ENCODE peak calls at places on chromosomes 7 and 10, in nine cellular contexts. U is K562; R is neuronal stem cell; G is suprapubic skin; E is CD4-positive, CD25-positive, alpha-beta regulatory T cell; O is HepG2; N is CD8-positive, alpha-beta T cell; C is mesendoderm; I is HCT116. L is an unnamed sample. For H3K4me1, the result is how much of the 10 kb centered on the place peaks cover.

GRCh38 chr10:91410638-91411367 is 659 bp downstream of the HECTD2 start:
- DNase-seq in C (peak), O (no peak), R (no peak), I (no peak), E (no peak), U (peak), N (no peak), G (peak), L (peak)

GRCh38 chr10:124605856-124606812 is 138.0 kb downstream of the FAM53B start:
- DNase-seq in E (no peak), N (no peak), G (no peak), I (no peak), O (peak), C (no peak), U (no peak), R (no peak), L (no peak)

GRCh38 chr10:124267911-124268549 is 150.7 kb downstream of the OAT start:
- DNase-seq in R (no peak), I (no peak), U (no peak), G (no peak), E (no peak), N (no peak), O (no peak), C (no peak), L (no peak)

GRCh38 chr10:5971315-5971832 is 6.0 kb downstream of the IL15RA start:
- DNase-seq in R (no peak), N (no peak), U (peak), G (no peak), E (no peak), I (no peak), C (no peak), O (no peak), L (no peak)

GRCh38 chr7:25926009-25926408 is 226.0 kb upstream of the NFE2L3 start:
- DNase-seq in I (peak), C (peak), R (no peak), O (peak), U (no peak), G (no peak), N (no peak), E (no peak), L (no peak)

GRCh38 chr10:125661942-125662515 is 20.9 kb downstream of the TEX36 start:
- DNase-seq in G (no peak), C (peak), I (peak), N (no peak), U (peak), O (no peak), E (no peak), R (no peak), L (no peak)

GRCh38 chr10:34581871-34582532 is 233.1 kb downstream of the PARD3 start:
- DNase-seq in C (no peak), N (no peak), U (no peak), R (no peak), G (no peak), I (no peak), E (no peak), O (no peak), L (peak)

GRCh38 chr7:3991771-3992231 is 690.3 kb upstream of the FOXK1 start:
- DNase-seq in G (peak), C (no peak), N (no peak), U (no peak), R (no peak), I (no peak), O (no peak), E (no peak), L (no peak)

GRCh38 chr7:66537876-66538275 is 90.8 kb upstream of the KCTD7 start:
- DNase-seq in N (no peak), R (no peak), C (no peak), G (no peak), I (no peak), O (no peak), U (no peak), E (no peak), L (no peak)

GRCh38 chr7:101963693-101964092 is 146.3 kb downstream of the CUX1 start:
- DNase-seq in E (no peak), U (no peak), O (no peak), N (no peak), C (no peak), I (no peak), G (no peak), R (no peak), L (no peak)

GRCh38 chr7:43492906-43493305 is 90.0 kb upstream of the STK17A start:
- DNase-seq in C (no peak), I (no peak), R (no peak), E (no peak), U (no peak), O (no peak), G (no peak), N (no peak), L (no peak)

GRCh38 chr10:126191192-126191591 is 197.1 kb downstream of the ADAM12 start:
- DNase-seq in R (no peak), N (no peak), I (no peak), O (no peak), U (no peak), G (no peak), C (no peak), E (no peak), L (no peak)

GRCh38 chr10:115969591-115969990 is 303.4 kb downstream of the GFRA1 start:
- DNase-seq in E (no peak), R (no peak), U (no peak), O (no peak), I (no peak), C (no peak), G (no peak), N (no peak), L (no peak)

GRCh38 chr7:159031135-159031701 is 113.4 kb downstream of the VIPR2 start:
- DNase-seq in G (peak), O (no peak), R (no peak), N (peak), U (peak), C (peak), I (no peak), E (no peak), L (no peak)

GRCh38 chr10:132457328-132458070 is 60.5 kb downstream of the PWWP2B start:
- DNase-seq in I (no peak), C (no peak), N (peak), G (no peak), R (no peak), U (peak), E (no peak), O (no peak), L (no peak)

GRCh38 chr10:5862360-5862929 is 27.2 kb downstream of the ANKRD16 start:
- DNase-seq in R (no peak), I (no peak), E (no peak), O (peak), G (no peak), C (no peak), N (no peak), U (no peak), L (no peak)

GRCh38 chr10:100469756-100470155 is 6.9 kb downstream of the WNT8B start:
- DNase-seq in C (no peak), I (no peak), E (no peak), G (no peak), R (no peak), U (no peak), N (no peak), O (no peak), L (no peak)

GRCh38 chr10:100100651-100101525 is 19.2 kb upstream of the CPN1 start:
- DNase-seq in O (peak), G (no peak), N (no peak), U (no peak), E (no peak), R (no peak), I (peak), C (peak), L (no peak)

GRCh38 chr10:20970044-20970443 is 72.9 kb upstream of the NEBL start:
- DNase-seq in U (no peak), C (no peak), G (no peak), E (no peak), R (no peak), N (no peak), O (no peak), I (no peak), L (peak)

GRCh38 chr10:114347791-114348190 is 56.5 kb downstream of the AFAP1L2 start:
- DNase-seq in I (no peak), U (no peak), G (no peak), O (no peak), E (no peak), C (no peak), R (no peak), N (no peak), L (no peak)
- H3K4me1 ChIP-seq in I (under half), U (under half), G (under half), O (under half), E (under half), C (under half), R (under half), N (under half), L (under half)

DNA sequence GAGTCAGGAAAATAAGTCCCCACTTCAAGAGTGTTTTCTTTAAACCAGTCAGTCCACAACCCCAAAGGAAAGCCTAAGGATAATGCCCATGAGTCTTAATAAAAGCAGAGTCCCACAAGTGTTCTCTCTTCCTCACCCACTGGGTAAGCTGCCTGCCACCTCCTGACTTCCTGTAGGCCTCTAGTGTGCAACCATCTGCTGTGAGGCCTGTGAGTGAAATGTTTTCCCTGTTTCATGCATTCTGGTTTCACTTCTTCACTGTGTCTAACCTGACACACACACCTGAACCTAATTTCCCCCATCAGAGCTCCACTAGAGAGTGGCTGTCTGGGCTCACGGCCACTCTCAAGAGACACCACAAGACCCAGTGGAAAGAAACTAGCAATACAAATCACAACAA is 38.9 kb upstream of the GDF10 start:
- DNase-seq in R (no peak), I (no peak), U (no peak), G (no peak), O (no peak), E (peak), C (no peak), N (no peak), L (no peak)
- H3K4me1 ChIP-seq in R (under half), I (under half), U (under half), G (under half), O (under half), E (under half), C (under half), N (half or more), L (under half)

GRCh38 chr10:79268100-79268670 is 79.1 kb upstream of the PPIF start:
- DNase-seq in N (no peak), G (no peak), C (no peak), U (no peak), E (no peak), I (no peak), O (no peak), R (no peak), L (no peak)

GRCh38 chr10:79268717-79269116 is 78.6 kb upstream of the PPIF start:
- DNase-seq in C (no peak), N (no peak), I (no peak), E (no peak), G (no peak), O (no peak), U (no peak), R (no peak), L (no peak)

GRCh38 chr10:79269969-79270368 is 77.3 kb upstream of the PPIF start:
- DNase-seq in I (no peak), C (no peak), O (no peak), U (no peak), G (no peak), E (no peak), N (no peak), R (no peak), L (no peak)

GRCh38 chr10:79270471-79271246 is 76.6 kb upstream of the PPIF start:
- DNase-seq in C (no peak), R (no peak), N (no peak), O (no peak), I (no peak), U (peak), G (no peak), E (no peak), L (no peak)

DNA sequence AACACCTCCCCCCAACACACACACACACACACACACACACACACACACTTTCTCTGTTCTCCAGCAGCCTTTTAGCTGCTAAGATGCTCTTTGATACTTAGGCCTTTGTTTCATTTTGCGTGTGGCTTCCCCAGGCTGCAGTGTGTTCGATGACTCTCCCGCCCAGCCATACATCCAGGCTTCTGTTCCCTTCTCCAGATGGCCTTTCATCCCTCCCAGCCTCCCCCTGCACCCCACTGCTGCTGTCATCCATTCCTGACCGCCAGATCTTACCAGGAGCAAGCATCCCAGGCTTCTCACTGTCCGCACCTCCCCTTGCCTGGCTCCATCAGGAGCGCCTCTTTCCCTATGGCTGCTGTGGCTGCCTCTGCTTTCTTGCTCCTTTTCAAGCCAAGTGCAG is 77.8 kb upstream of the PPIF start:
- DNase-seq in O (no peak), N (no peak), I (no peak), R (no peak), U (no peak), G (no peak), C (no peak), E (no peak), L (no peak)
- H3K4me1 ChIP-seq in O (under half), N (under half), I (under half), R (under half), U (under half), G (half or more), C (under half), E (under half), L (under half)

DNA sequence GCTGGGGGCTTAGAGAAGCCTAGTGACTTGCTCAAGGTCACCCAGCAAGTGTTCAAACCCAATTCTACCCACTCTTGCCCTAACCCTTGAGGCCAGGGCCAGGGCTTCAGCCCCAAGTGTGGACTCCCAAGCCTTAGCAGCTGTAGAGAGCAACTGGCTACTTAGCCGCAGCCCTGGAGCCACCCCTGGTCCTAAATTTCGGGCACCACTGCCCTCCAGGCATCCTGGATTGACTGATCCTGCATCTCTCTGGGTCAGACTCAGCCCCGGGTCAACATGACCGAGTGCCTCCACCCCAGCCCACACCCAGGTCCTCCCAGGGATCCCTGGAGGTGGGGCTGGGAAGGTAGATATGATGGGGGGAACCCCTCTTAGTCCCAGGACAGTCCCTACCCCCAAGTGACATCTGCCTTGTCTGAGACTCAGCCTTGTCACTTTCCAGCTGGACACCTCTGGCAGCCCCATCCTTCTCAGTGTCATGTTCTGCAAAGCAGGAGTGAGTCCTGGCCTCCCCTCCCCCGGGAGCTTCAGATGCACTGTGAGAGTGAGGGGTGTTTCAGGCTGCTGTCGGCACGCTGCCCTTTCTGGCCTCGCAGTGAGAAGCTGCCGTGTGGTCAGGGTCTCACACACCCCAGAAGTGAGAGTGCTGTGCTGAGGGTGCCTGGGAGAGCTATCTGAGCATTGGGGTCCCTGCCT is 89.8 kb downstream of the ZMIZ1 start:
- DNase-seq in N (no peak), O (no peak), I (no peak), R (no peak), E (no peak), U (peak), C (peak), G (no peak), L (no peak)
- H3K4me1 ChIP-seq in N (under half), O (half or more), I (half or more), R (under half), E (under half), U (half or more), C (under half), G (half or more), L (under half)

GRCh38 chr7:149195180-149196150 is at the start of gene ZNF282:
- DNase-seq in N (peak), I (peak), R (peak), O (peak), E (peak), C (peak), G (peak), U (peak), L (peak)
- H3K4me1 ChIP-seq in N (under half), I (under half), R (under half), O (under half), E (under half), C (under half), G (under half), U (under half), L (under half)

GRCh38 chr10:113004219-113004618 is 54.2 kb downstream of the TCF7L2 start:
- DNase-seq in E (no peak), O (no peak), N (no peak), R (no peak), G (no peak), C (no peak), U (no peak), I (no peak), L (no peak)

GRCh38 chr10:113005380-113005779 is 55.3 kb downstream of the TCF7L2 start:
- DNase-seq in N (no peak), U (no peak), C (no peak), R (no peak), E (no peak), I (no peak), O (no peak), G (no peak), L (no peak)

GRCh38 chr10:113007343-113007771 is 57.3 kb downstream of the TCF7L2 start:
- DNase-seq in O (peak), C (peak), I (no peak), G (no peak), R (no peak), N (peak), E (peak), U (no peak), L (no peak)

GRCh38 chr10:113006656-113007342 is 56.8 kb downstream of the TCF7L2 start:
- DNase-seq in R (no peak), O (no peak), G (no peak), E (no peak), I (no peak), U (no peak), C (no peak), N (no peak), L (no peak)

DNA sequence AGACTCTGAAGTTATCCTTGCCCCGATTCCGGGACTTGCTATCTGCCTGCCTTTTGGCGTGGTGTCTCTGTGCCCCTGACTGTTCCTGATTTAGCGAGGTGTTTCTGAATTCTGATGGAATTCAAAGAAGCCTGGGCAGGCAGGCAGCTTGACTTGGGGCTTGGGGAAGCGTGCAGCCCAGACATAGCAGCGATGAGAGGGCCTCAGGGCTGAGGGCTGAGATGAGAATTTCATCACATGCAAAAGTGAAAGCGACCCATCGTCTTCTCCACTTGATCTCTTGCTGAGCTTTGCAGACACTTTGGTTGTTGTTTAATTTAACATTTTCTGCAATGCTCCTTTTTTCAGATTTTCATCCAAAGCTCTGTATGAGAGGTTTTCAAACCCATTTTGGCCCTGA is 57.8 kb downstream of the TCF7L2 start:
- DNase-seq in U (no peak), E (no peak), R (no peak), C (no peak), N (no peak), O (no peak), I (no peak), G (no peak), L (peak)
- H3K4me1 ChIP-seq in U (under half), E (under half), R (under half), C (under half), N (under half), O (half or more), I (under half), G (under half), L (under half)

DNA sequence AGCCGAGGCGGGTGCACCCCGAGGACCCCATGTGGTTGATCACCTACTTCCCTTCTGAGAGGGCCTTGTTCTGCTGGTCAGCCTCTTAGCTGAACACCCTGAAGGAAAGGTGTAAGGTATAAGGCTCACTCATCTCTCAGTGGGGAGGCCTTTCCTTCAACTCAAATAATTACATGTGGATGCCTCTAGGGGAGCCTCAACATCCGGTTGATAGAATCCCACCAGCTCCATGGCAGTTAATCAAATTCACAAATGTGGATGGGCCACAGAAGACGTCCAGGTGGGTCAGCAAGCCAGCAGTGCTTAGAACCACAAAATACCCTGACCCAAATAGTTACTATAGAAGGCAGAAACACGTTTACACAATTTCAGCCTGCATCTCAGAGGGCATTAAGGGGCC is 37.7 kb upstream of the ZNF32 start:
- DNase-seq in O (no peak), R (no peak), E (no peak), G (no peak), I (no peak), U (peak), N (no peak), C (peak), L (no peak)
- H3K4me1 ChIP-seq in O (under half), R (under half), E (under half), G (under half), I (under half), U (under half), N (under half), C (under half), L (under half)